ENCODE peak calls at places on chromosomes 3 and 15, in seven cellular contexts. D is GM12865; C is cardiac muscle cell; W is progenitor cell of endocrine pancreas; O is CD4-positive, alpha-beta T cell; Z is neural crest cell; X is mesothelial cell of epicardium. T is an unnamed sample.
A peak's percentile ranks its signal among the peaks of the same experiment; 100 is the strongest.

GRCh38 chr15:83206387-83206970 is 1.1 kb downstream of the HDGFL3 start:
- DNase-seq in D (peak; percentile 28), C (no peak), W (no peak), O (no peak), Z (peak; percentile 23), X (no peak), T (no peak)

GRCh38 chr15:57610130-57610529 is 18.4 kb downstream of the MYZAP start:
- DNase-seq in D (no peak), C (peak; percentile 31), W (no peak), O (no peak), Z (no peak), X (no peak), T (no peak)

GRCh38 chr15:100224206-100225185 is 117.3 kb downstream of the ADAMTS17 start:
- DNase-seq in D (no peak), C (no peak), W (no peak), O (no peak), Z (peak; percentile 43), X (no peak), T (no peak)

GRCh38 chr3:77931272-77932009 is 891.5 kb downstream of the ROBO2 start:
- DNase-seq in D (no peak), C (peak; percentile 41), W (no peak), O (no peak), Z (no peak), X (no peak), T (no peak)

GRCh38 chr3:62873672-62874397 is 1.4 kb downstream of the CADPS start:
- DNase-seq in D (peak; percentile 9), C (no peak), W (peak; percentile 39), O (no peak), Z (peak; percentile 47), X (peak; percentile 55), T (no peak)

GRCh38 chr15:49223536-49224274 is 53.7 kb downstream of the GALK2 start:
- DNase-seq in D (no peak), C (peak; percentile 51), W (no peak), O (no peak), Z (no peak), X (no peak), T (no peak)

GRCh38 chr15:40982855-40983254 is 29.6 kb downstream of the CHAC1 start:
- DNase-seq in D (no peak), C (peak; percentile 89), W (no peak), O (no peak), Z (no peak), X (no peak), T (no peak)

GRCh38 chr15:24856397-24857093 is 98.2 kb upstream of the SNRPN start:
- DNase-seq in D (no peak), C (peak; percentile 7), W (peak; percentile 59), O (no peak), Z (peak; percentile 78), X (peak; percentile 83), T (no peak)

GRCh38 chr3:25817107-25817506 is 27.2 kb downstream of the OXSM start:
- DNase-seq in D (no peak), C (no peak), W (no peak), O (no peak), Z (no peak), X (no peak), T (no peak)

GRCh38 chr3:18507333-18507732 is 82.2 kb upstream of the SATB1 start:
- DNase-seq in D (no peak), C (no peak), W (no peak), O (no peak), Z (no peak), X (no peak), T (no peak)

GRCh38 chr3:177306252-177306651 is 109.0 kb upstream of the TBL1XR1 start:
- DNase-seq in D (no peak), C (peak; percentile 55), W (no peak), O (no peak), Z (no peak), X (no peak), T (no peak)

GRCh38 chr3:31880020-31880419 is 101.0 kb downstream of the OSBPL10 start:
- DNase-seq in D (peak; percentile 21), C (peak; percentile 63), W (no peak), O (no peak), Z (no peak), X (no peak), T (no peak)

GRCh38 chr3:183375787-183376186 is 52.6 kb downstream of the MCF2L2 start:
- DNase-seq in D (peak; percentile 42), C (no peak), W (no peak), O (no peak), Z (no peak), X (no peak), T (no peak)

GRCh38 chr3:121998030-121998580 is 23.9 kb downstream of the ILDR1 start:
- DNase-seq in D (peak; percentile 66), C (peak; percentile 54), W (no peak), O (no peak), Z (no peak), X (no peak), T (no peak)

GRCh38 chr15:62958528-62958927 is 84.0 kb upstream of the TPM1 start:
- DNase-seq in D (no peak), C (no peak), W (no peak), O (no peak), Z (no peak), X (no peak), T (no peak)

GRCh38 chr3:114108137-114108536 is 51.6 kb downstream of the QTRT2 start:
- DNase-seq in D (no peak), C (no peak), W (no peak), O (no peak), Z (no peak), X (no peak), T (no peak)

GRCh38 chr3:80606073-80606472 is 838.3 kb upstream of the ROBO1 start:
- DNase-seq in D (no peak), C (no peak), W (no peak), O (no peak), Z (no peak), X (no peak), T (no peak)
- TF ChIP-seq CTCF in D (no peak), C (no peak), W (peak; percentile 33), O (no peak), Z (peak; percentile 43), X (no peak), T (peak; percentile 37)

GRCh38 chr3:127304121-127304744 is 16.4 kb upstream of the PRR20G start:
- DNase-seq in D (no peak), C (no peak), W (no peak), O (no peak), Z (no peak), X (no peak), T (no peak)
- TF ChIP-seq CTCF in D (no peak), C (no peak), W (no peak), O (no peak), Z (no peak), X (no peak), T (no peak)

DNA sequence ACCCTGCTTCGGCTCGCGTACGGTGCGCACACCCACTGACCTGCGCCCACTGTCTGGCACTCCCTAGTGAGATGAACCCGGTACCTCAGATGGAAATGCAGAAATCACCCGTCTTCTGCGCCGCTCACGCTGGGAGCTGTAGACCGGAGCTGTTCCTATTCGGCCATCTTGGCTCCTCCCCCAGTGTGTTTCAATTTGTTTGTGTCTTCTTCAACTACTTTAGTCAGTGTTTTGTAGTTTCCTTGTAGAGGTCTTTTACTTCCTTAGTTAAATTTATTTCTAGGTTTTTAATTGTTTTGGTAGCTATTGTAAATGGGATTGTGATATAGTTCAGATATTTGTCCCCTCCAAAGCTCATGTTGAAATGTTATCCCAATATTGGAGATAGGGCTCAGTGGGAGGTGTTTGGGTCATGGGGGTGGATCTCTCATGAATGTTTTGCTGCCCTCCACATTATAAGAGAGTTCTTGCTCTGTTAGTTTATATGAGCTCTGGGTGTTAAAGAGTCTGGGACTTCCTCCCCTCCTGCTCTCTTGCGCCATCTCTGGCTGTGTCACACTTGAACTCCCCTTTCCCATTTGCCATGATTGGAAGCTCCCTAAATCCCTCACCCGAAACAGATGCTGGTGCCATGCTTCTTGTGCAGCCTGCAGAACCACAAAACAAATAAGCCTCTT is 304.4 kb downstream of the DOCK3 start:
- DNase-seq in D (no peak), C (no peak), W (no peak), O (no peak), Z (no peak), X (no peak), T (no peak)
- TF ChIP-seq CTCF in D (no peak), C (no peak), W (no peak), O (no peak), Z (peak; percentile 29), X (no peak), T (peak; percentile 18)

GRCh38 chr15:42137461-42138261 is 18.8 kb downstream of the PLA2G4F start:
- DNase-seq in D (peak; percentile 41), C (peak; percentile 67), W (no peak), O (no peak), Z (peak; percentile 22), X (no peak), T (no peak)
- TF ChIP-seq CTCF in D (peak; percentile 48), C (peak; percentile 58), W (peak; percentile 54), O (peak; percentile 68), Z (peak; percentile 71), X (peak; percentile 57), T (peak; percentile 75)